ENCODE peak calls at places on chromosomes 6 and 20, in four cellular contexts. E is prostate gland, Z is GM23338, Y is right lobe of liver. W is an unnamed sample. For H3K4me1 and H3K27me3, the result is how much of the 10 kb centered on the place peaks cover.

GRCh38 chr6:53877151-53877550 is 82.3 kb downstream of the LRRC1 start:
- DNase-seq in Y (no peak), Z (no peak), E (no peak), W (no peak)

GRCh38 chr6:15266423-15266996 is 20.6 kb downstream of the JARID2 start:
- DNase-seq in Z (peak), E (no peak), Y (no peak), W (no peak)

GRCh38 chr6:37242429-37243052 is 15.0 kb upstream of the TBC1D22B start:
- DNase-seq in Y (no peak), Z (no peak), E (peak), W (no peak)

GRCh38 chr6:33375143-33375649 is 16.4 kb upstream of the KIFC1 start:
- DNase-seq in Z (no peak), E (peak), Y (peak), W (peak)

GRCh38 chr6:5302220-5302946 is 41.1 kb downstream of the FARS2 start:
- DNase-seq in Y (no peak), Z (no peak), E (no peak), W (no peak)

GRCh38 chr6:139439278-139439813 is 64.9 kb upstream of the CITED2 start:
- DNase-seq in Y (no peak), Z (no peak), E (no peak), W (no peak)

GRCh38 chr6:56370127-56370540 is 122.8 kb upstream of the COL21A1 start:
- DNase-seq in Z (peak), E (peak), Y (peak), W (no peak)

GRCh38 chr6:168322966-168323365 is 3.4 kb upstream of the DACT2 start:
- DNase-seq in Z (no peak), Y (no peak), E (peak), W (no peak)

GRCh38 chr20:61756966-61757677 is 308.6 kb downstream of the TAF4 start:
- DNase-seq in E (no peak), Z (no peak), Y (peak), W (no peak)

GRCh38 chr20:33685328-33686007 is 717 bp downstream of the E2F1 start:
- DNase-seq in Z (peak), E (no peak), Y (no peak), W (no peak)

DNA sequence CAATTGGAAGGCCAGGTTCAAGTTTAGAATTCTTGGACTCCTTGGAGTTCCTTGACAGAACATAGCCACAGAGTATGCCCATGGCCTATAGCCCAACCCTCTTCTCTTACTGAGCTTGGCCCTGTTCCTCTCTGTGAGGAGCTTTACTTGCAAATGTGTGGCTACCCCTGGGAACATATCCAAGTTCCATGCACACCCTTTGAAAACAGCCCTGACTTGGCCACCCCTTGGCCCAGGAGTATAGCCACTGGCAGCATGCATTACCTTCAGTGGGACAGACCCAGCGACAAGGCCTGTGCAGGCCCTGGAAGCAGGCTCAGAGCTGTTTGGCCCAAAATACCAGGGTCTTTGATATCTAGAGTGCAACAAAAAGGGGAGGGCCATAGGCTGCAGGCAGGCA is 19.5 kb upstream of the MAS1 start:
- DNase-seq in Y (no peak), E (no peak), Z (no peak), W (no peak)
- H3K4me1 ChIP-seq in Y (under half), E (under half), Z (under half), W (under half)

GRCh38 chr6:3809982-3810381 is 39.2 kb upstream of the FAM50B start:
- DNase-seq in Z (no peak), Y (no peak), E (no peak), W (no peak)

GRCh38 chr6:3809515-3809891 is 39.7 kb upstream of the FAM50B start:
- DNase-seq in Y (no peak), Z (no peak), E (no peak), W (no peak)

GRCh38 chr6:3811191-3811590 is 38.0 kb upstream of the FAM50B start:
- DNase-seq in E (no peak), Y (no peak), Z (no peak), W (no peak)

GRCh38 chr6:3808189-3808588 is 41.0 kb upstream of the FAM50B start:
- DNase-seq in E (no peak), Z (no peak), Y (no peak), W (no peak)

DNA sequence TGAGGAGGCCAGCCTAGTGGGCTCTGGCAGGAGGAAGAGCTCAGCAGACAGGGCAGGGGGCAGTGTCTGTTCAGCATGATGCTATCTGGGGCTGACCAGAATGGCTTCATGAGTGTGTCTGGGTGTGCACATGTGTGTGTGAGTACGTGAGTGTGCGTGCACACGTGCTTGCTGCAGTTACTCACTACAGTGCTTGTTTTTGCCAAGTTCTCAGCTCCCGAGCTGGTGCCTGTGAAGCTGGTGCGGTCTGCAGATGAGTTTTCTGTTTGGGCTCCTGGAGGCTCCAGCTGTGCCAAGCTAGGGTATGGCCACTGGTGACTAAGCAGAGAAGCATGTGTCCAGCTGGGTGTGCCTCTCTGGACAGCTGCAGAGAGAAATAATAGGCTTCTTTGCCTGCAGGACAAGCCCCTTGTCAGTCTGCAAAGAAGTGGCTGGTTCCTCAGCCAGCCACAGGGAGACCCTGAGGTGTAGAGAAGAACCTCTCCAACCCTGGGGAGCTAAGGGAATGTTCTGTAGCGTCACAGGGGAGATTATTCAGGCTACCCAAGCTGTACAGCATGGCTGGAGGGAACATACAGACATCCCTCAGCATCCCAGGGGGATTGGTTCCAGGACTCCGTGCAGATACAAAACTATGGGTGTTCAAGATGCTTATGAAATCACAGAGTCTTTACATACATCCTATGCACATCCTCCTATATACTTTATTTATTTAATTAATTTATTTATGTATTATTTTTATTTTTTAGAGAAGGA is 40.2 kb upstream of the FAM50B start:
- DNase-seq in Z (no peak), E (no peak), Y (no peak), W (no peak)
- H3K27ac ChIP-seq in Z (no peak), E (no peak), Y (no peak), W (peak)

DNA sequence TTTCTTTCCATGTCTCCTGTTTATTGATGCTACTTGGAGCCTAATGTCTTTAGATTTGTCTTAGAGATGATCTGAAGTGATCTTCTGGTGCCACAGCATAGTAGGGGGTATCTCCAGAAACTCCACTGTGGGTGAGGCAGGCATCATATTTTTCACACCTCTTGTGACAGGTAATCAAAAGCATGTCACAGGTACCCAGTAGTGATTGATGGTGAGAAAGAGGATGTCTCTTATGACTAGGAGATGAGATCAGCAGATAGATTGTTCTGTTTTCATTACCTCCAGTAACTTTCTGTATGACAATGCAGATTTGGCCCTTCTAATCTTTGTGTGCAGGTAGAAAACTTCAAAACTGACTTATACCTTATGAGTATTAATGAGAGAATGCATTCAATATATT is 13.5 kb downstream of the NCOA7 start:
- DNase-seq in E (no peak), Y (no peak), Z (no peak), W (no peak)
- H3K27me3 ChIP-seq in E (under half), Y (under half), Z (under half), W (under half)

DNA sequence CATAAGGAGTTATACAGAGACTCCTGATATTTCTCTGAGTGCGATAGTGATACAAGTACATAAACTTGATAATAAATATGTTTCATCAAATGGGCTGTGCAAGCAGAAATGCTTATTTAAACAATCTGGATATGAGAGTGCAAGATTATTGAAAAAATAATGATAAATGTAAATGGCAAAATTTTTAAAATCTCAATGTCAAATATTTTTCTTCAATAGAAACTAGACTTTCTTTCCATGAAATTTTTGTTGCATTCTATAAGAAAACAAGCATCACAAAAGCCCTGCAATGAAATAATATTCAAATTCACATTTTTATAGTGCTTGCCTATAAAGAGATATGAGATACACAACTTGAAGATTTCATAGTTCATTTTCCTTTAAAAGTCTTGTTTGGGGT is 2.7 kb downstream of the PACRG start:
- DNase-seq in Y (no peak), Z (no peak), E (no peak), W (no peak)
- H3K4me1 ChIP-seq in Y (under half), Z (under half), E (under half), W (under half)

GRCh38 chr6:83966539-83966938 is 67.0 kb upstream of the MRAP2 start:
- DNase-seq in Y (no peak), E (no peak), Z (no peak), W (no peak)
- H3K27ac ChIP-seq in Y (no peak), E (no peak), Z (no peak), W (no peak)

GRCh38 chr6:71676298-71676697 is 210.1 kb upstream of the RIMS1 start:
- DNase-seq in Z (peak), E (no peak), Y (no peak), W (no peak)
- H3K27me3 ChIP-seq in Z (under half), E (under half), Y (under half), W (under half)

GRCh38 chr6:2872417-2873358 is 30.4 kb downstream of the SERPINB9 start:
- DNase-seq in E (no peak), Z (no peak), Y (no peak), W (no peak)
- H3K4me1 ChIP-seq in E (under half), Z (under half), Y (under half), W (under half)

GRCh38 chr20:50980851-50981713 is 22.5 kb downstream of the MOCS3 start:
- DNase-seq in Y (no peak), E (peak), Z (peak), W (no peak)

GRCh38 chr20:50981714-50982048 is 23.1 kb downstream of the MOCS3 start:
- DNase-seq in Z (no peak), E (no peak), Y (no peak), W (no peak)

GRCh38 chr20:50982372-50982771 is 23.8 kb downstream of the MOCS3 start:
- DNase-seq in Z (no peak), E (peak), Y (no peak), W (no peak)

GRCh38 chr20:50977066-50978045 is 18.7 kb downstream of the MOCS3 start:
- DNase-seq in E (no peak), Y (no peak), Z (no peak), W (no peak)

DNA sequence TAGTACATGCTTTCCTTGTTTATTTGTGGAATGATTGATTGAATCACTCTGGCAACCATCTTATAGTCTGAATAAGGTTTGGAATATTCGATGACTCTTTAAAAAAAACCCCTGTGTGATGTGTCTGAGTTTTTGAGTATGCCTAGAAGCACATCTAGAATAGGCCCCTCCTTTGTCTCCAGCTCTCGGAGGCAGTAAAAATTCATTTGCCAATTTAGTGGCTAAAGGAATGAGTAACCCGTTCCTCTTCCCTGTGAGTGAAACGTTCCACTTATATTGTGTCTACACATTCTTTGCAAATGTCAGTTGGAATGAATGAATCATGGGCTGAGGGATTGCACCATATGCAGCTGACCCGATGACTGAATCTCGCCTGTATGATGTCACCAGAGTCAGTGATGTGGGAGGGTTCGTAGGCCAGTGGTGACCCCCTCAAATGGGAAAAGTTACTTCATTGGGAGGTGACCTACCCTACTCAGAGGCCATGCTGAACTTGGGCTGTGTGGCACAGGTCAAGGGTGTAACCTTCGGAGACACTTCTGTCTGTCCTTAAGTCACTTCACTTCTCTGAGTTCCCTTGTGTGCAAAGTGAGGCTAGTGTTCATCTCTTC is 21.6 kb downstream of the MOCS3 start:
- DNase-seq in E (no peak), Z (no peak), Y (no peak), W (no peak)
- H3K27ac ChIP-seq in E (no peak), Z (no peak), Y (no peak), W (no peak)

W was measured in upper lobe of right lung.